ENCODE peak calls at places on chromosomes 6 and 20, in five cellular contexts. Z is thyroid gland, L is SJCRH30, R is pancreas, G is heart left ventricle. M is an unnamed sample. For H3K9me3, the result is how much of the 10 kb centered on the place peaks cover.

GRCh38 chr6:2124260-2124709 is 121.1 kb downstream of the GMDS start:
- DNase-seq in Z (no peak), L (no peak), R (no peak), G (no peak), M (peak)

GRCh38 chr6:108844135-108844534 is 4.1 kb upstream of the ARMC2 start:
- DNase-seq in Z (no peak), L (no peak), R (no peak), G (no peak), M (no peak)

GRCh38 chr20:12464036-12464435 is 544.7 kb upstream of the SPTLC3 start:
- DNase-seq in Z (no peak), L (no peak), R (no peak), G (no peak), M (no peak)

GRCh38 chr6:75090574-75090973 is 115.3 kb downstream of the COL12A1 start:
- DNase-seq in Z (no peak), L (no peak), R (no peak), G (no peak), M (no peak)

GRCh38 chr6:29501106-29501505 is 13.3 kb upstream of the MAS1L start:
- DNase-seq in Z (no peak), L (no peak), R (no peak), G (no peak), M (no peak)

GRCh38 chr6:5989141-5989723 is 17.5 kb downstream of the NRN1 start:
- DNase-seq in Z (no peak), L (peak), R (no peak), G (peak), M (no peak)

GRCh38 chr6:36848658-36849441 is 9.6 kb upstream of the CPNE5 start:
- DNase-seq in Z (peak), L (peak), R (peak), G (peak), M (peak)

GRCh38 chr6:139568956-139569538 is 194.6 kb upstream of the CITED2 start:
- DNase-seq in Z (no peak), L (peak), R (no peak), G (no peak), M (no peak)

GRCh38 chr6:53347921-53348435 is 772 bp downstream of the ELOVL5 start:
- DNase-seq in Z (peak), L (peak), R (peak), G (peak), M (peak)

GRCh38 chr20:63941282-63942060 is 14.7 kb downstream of the UCKL1 start:
- DNase-seq in Z (peak), L (no peak), R (peak), G (peak), M (peak)

GRCh38 chr6:7042654-7043545 is 64.9 kb upstream of the RREB1 start:
- DNase-seq in Z (no peak), L (no peak), R (no peak), G (no peak), M (no peak)

GRCh38 chr6:110513001-110513400 is 36.6 kb upstream of the SLC22A16 start:
- DNase-seq in Z (no peak), L (no peak), R (no peak), G (no peak), M (no peak)

GRCh38 chr6:106477790-106478189 is 117.3 kb downstream of the CRYBG1 start:
- DNase-seq in Z (peak), L (peak), R (no peak), G (peak), M (no peak)

GRCh38 chr6:133889557-133890301 is 816 bp downstream of the TCF21 start:
- DNase-seq in Z (no peak), L (no peak), R (no peak), G (peak), M (peak)

GRCh38 chr6:54689620-54690019 is 157.0 kb upstream of the FAM83B start:
- DNase-seq in Z (no peak), L (no peak), R (no peak), G (no peak), M (no peak)

GRCh38 chr6:26022166-26022510 is 59.5 kb downstream of the TRIM38 start:
- DNase-seq in Z (peak), L (peak), R (peak), G (peak), M (peak)

GRCh38 chr20:38857703-38858102 is 52.2 kb downstream of the PPP1R16B start:
- DNase-seq in Z (no peak), L (no peak), R (no peak), G (no peak), M (no peak)

GRCh38 chr6:10759312-10759839 is 11.8 kb downstream of the TMEM14B start:
- DNase-seq in Z (no peak), L (peak), R (no peak), G (no peak), M (no peak)

GRCh38 chr6:157956171-157956730 is 25.4 kb upstream of the SYNJ2 start:
- DNase-seq in Z (no peak), L (no peak), R (no peak), G (no peak), M (no peak)

GRCh38 chr20:11379257-11380011 is 538.3 kb upstream of the BTBD3 start:
- DNase-seq in Z (no peak), L (peak), R (no peak), G (no peak), M (no peak)

GRCh38 chr6:125940691-125941090 is 15.9 kb upstream of the HINT3 start:
- DNase-seq in Z (no peak), L (no peak), R (no peak), G (no peak), M (no peak)

GRCh38 chr6:107068691-107069630 is 41.0 kb downstream of the MTRES1 start:
- DNase-seq in Z (no peak), L (no peak), R (no peak), G (no peak), M (no peak)

GRCh38 chr20:24135786-24136185 is 147.2 kb upstream of the GGTLC1 start:
- DNase-seq in Z (no peak), L (no peak), R (no peak), G (no peak), M (no peak)

GRCh38 chr6:156889986-156890385 is 112.8 kb downstream of the ARID1B start:
- DNase-seq in Z (no peak), L (no peak), R (no peak), G (no peak), M (no peak)

GRCh38 chr6:43890197-43891062 is 120.4 kb downstream of the VEGFA start:
- DNase-seq in Z (no peak), L (no peak), R (no peak), G (no peak), M (no peak)

GRCh38 chr20:52048365-52048764 is 143.2 kb downstream of the ZFP64 start:
- DNase-seq in Z (no peak), L (no peak), R (no peak), G (no peak), M (no peak)

GRCh38 chr6:165744515-165745228 is 81.6 kb upstream of the PDE10A start:
- DNase-seq in Z (no peak), L (no peak), R (no peak), G (no peak), M (no peak)

GRCh38 chr20:63703976-63704748 is 3.6 kb downstream of the ARFRP1 start:
- DNase-seq in Z (no peak), L (no peak), R (no peak), G (no peak), M (no peak)

GRCh38 chr20:18024606-18025127 is 33.0 kb downstream of the OVOL2 start:
- DNase-seq in Z (no peak), L (no peak), R (no peak), G (no peak), M (no peak)

GRCh38 chr6:33008944-33009861 is at the start of gene HLA-DOA:
- DNase-seq in Z (no peak), L (peak), R (no peak), G (no peak), M (no peak)

GRCh38 chr20:52481443-52481842 is 289.9 kb upstream of the ZFP64 start:
- DNase-seq in Z (no peak), L (no peak), R (no peak), G (no peak), M (no peak)

GRCh38 chr6:111957623-111958315 is 84.5 kb upstream of the FYN start:
- DNase-seq in Z (no peak), L (peak), R (no peak), G (no peak), M (no peak)

GRCh38 chr20:655730-656624 is 3.0 kb upstream of the SRXN1 start:
- DNase-seq in Z (no peak), L (no peak), R (no peak), G (no peak), M (no peak)

GRCh38 chr20:419556-420168 is 11.6 kb downstream of the RBCK1 start:
- DNase-seq in Z (no peak), L (no peak), R (no peak), G (no peak), M (no peak)

GRCh38 chr6:35522660-35523658 is 10.3 kb upstream of the TULP1 start:
- DNase-seq in Z (peak), L (peak), R (peak), G (peak), M (peak)

DNA sequence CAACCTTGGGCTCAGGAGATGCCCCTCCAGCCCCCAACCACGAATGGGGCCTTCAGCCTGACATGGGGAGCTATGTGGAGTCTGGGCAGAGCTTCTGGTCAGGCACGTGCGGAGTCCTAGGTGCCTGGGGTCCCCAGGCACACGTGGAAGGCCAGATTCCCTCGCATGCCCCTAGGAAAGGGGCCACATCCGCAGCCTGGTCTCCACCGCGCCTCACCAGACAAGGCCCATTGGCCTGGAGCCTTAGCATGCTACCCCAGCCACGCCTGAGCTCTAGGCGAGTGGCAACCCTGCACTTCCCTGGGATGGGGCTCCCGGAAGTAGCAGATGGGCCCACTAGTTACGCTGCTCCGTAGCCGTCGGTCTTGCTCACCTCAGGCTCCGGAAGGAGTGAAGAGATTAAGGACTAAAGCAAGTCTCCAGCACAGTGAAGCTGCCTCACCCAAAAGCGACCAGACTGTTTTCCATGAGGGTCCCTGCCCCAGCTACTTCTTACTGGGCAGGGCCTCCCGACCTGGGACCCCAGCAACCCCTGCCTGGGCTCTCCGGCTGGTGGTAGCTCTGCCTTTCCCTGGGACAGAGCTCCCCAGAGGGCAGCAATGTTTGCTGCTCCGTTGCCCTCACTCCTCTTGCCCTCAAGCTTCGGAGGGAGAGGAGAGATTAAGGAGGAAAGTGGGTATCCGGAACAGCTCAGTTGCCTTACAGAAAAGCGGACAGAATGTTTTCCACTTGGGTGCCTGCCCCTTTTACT is 93.2 kb upstream of the IMPG1 start:
- DNase-seq in Z (no peak), L (no peak), R (no peak), G (no peak), M (no peak)
- H3K9me3 ChIP-seq in Z (under half), L (under half), R (under half), G (under half), M (under half)

DNA sequence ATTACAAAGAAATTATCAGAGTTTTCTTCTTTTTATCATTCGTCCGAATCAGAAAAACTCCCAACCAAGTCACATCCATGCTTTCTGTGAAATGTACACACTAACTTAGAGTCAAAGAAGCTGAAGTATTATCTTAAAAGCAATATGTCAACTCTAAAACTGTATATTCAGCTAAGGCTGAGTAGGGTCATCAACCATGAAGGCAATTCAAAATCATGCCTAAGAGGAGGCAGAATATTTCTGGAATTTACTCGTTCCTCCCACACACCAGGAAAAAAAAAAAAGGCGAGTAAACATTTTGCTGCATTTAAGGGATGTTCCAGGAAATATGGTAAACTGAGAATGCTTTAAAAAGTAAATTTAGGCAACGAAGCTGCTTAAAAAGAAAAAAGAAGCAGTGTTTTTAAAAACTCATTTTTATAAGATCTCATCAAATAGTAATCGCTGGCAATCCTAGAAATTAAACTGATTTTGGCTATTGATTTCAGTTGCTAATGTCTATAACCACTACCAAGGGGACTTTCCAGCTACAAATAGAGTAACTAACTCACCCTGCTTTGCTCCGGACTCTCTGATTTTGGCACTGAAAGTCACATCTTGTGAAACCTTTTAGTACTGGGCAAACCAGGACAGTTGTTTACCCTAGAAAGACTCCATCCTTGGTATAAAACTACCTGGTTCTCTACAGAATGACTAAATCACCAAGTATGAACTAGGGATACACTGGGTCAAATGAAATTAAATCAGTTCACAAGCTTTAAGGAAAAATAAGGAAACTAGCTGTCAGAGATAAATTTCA is 82.8 kb downstream of the MBOAT1 start:
- DNase-seq in Z (no peak), L (no peak), R (no peak), G (no peak), M (no peak)
- H3K27ac ChIP-seq in Z (peak), L (no peak), R (no peak), G (no peak), M (peak)

GRCh38 chr20:31414381-31414780 is 8.4 kb upstream of the DEFB121 start:
- DNase-seq in Z (no peak), L (no peak), R (no peak), G (no peak), M (no peak)
- H3K9me3 ChIP-seq in Z (under half), L (under half), R (under half), G (under half), M (under half)

GRCh38 chr6:144657691-144658090 is 372.6 kb downstream of the UTRN start:
- DNase-seq in Z (peak), L (peak), R (no peak), G (no peak), M (no peak)
- H3K27ac ChIP-seq in Z (peak), L (peak), R (no peak), G (no peak), M (no peak)

DNA sequence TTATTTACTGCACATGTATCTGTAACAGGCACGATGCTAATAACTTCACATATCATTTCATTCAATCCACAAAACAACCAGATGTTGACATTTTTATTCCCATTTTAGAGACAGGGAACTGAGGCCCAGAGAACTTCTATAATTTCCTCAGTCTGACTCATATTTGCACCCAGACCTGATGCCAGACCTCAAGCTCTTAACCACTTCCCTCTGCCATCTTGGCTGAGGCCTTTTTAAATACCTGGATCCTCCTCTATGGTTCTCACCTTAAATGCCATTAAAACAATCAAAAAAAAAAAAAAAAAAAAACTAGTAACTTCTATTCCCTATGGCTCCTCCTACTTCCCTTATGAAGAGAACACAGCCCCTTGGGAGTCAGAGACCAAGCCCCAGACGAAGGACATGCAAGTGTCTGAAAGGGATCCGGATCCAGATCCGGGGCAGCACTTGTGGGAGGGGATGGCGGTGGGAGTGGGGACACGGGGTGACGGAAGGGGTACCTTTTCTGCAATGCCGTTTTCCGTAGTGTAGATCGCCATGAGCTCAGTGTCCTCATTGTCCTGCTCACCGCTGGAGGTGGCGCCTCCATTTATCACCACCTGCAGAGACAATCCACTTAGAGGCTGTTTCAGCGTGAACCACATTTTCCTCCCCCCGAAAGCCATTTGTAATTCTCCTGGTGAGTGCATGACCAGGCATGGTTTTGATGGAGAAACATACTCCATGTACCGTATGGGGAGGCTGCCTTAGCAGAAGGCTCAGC is 88.7 kb downstream of the SLC23A2 start:
- DNase-seq in Z (no peak), L (no peak), R (no peak), G (no peak), M (no peak)
- H3K9me3 ChIP-seq in Z (under half), L (under half), R (under half), G (under half), M (under half)

DNA sequence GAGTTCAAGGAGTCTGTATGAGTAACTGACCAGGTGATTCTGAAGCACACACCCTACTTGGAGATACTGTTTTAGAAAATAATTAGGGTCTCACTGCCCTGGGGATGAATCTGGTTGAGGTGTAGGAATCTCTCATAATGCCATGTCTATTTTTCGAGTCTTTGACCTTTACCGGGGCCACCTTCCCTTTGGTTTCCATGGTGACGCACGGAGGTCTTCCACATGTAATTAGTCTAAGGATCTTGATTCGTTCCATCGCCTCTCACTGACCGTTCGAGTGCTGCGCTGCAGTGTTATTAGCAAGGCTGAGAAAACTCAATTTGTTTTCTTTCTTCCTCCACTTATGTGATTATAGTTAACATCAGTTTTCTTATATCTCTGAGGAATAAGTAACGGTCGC is 144.3 kb upstream of the SPACA1 start:
- DNase-seq in Z (no peak), L (no peak), R (no peak), G (no peak), M (no peak)
- H3K27ac ChIP-seq in Z (no peak), L (no peak), R (no peak), G (no peak), M (no peak)

GRCh38 chr6:87259791-87260190 is 62.6 kb upstream of the SMIM8 start:
- DNase-seq in Z (no peak), L (no peak), R (no peak), G (no peak), M (no peak)
- H3K9me3 ChIP-seq in Z (under half), L (under half), R (under half), G (under half), M (under half)

M was measured in uterus.